ENCODE peak calls at places on chromosomes 16 and 17, in six cellular contexts. One of them, this sample, is unnamed.

GRCh38 chr17:15351925-15352324 is 10.5 kb upstream of the TEKT3 start:
- DNase-seq in gastrocnemius medialis: peak
- DNase-seq in RWPE2: no peak
- DNase-seq in tibial nerve: peak
- DNase-seq in body of pancreas: peak
- DNase-seq in neural progenitor cell: no peak
- DNase-seq in this sample: peak

GRCh38 chr16:71627631-71628236 is 1.8 kb downstream of the MARVELD3 start:
- DNase-seq in gastrocnemius medialis: no peak
- DNase-seq in RWPE2: no peak
- DNase-seq in tibial nerve: no peak
- DNase-seq in body of pancreas: peak
- DNase-seq in neural progenitor cell: peak
- DNase-seq in this sample: peak

GRCh38 chr17:65171753-65172152 is 34.6 kb downstream of the RGS9 start:
- DNase-seq in gastrocnemius medialis: no peak
- DNase-seq in RWPE2: no peak
- DNase-seq in tibial nerve: no peak
- DNase-seq in body of pancreas: no peak
- DNase-seq in neural progenitor cell: no peak
- DNase-seq in this sample: no peak

GRCh38 chr17:59848778-59849177 is 44.0 kb downstream of the TUBD1 start:
- DNase-seq in gastrocnemius medialis: peak
- DNase-seq in RWPE2: peak
- DNase-seq in tibial nerve: peak
- DNase-seq in body of pancreas: peak
- DNase-seq in neural progenitor cell: no peak
- DNase-seq in this sample: peak

GRCh38 chr17:74037320-74037719 is 166.2 kb upstream of the RPL38 start:
- DNase-seq in gastrocnemius medialis: no peak
- DNase-seq in RWPE2: no peak
- DNase-seq in tibial nerve: no peak
- DNase-seq in body of pancreas: no peak
- DNase-seq in neural progenitor cell: peak
- DNase-seq in this sample: no peak

GRCh38 chr17:53919356-53919755 is 96.6 kb downstream of the KIF2B start:
- DNase-seq in gastrocnemius medialis: no peak
- DNase-seq in RWPE2: no peak
- DNase-seq in tibial nerve: no peak
- DNase-seq in body of pancreas: no peak
- DNase-seq in neural progenitor cell: no peak
- DNase-seq in this sample: no peak

GRCh38 chr16:54430491-54431030 is 144.0 kb upstream of the IRX3 start:
- DNase-seq in gastrocnemius medialis: no peak
- DNase-seq in RWPE2: no peak
- DNase-seq in tibial nerve: no peak
- DNase-seq in body of pancreas: no peak
- DNase-seq in neural progenitor cell: peak
- DNase-seq in this sample: no peak

GRCh38 chr16:65570261-65570660 is 448.4 kb upstream of the CDH11 start:
- DNase-seq in gastrocnemius medialis: no peak
- DNase-seq in RWPE2: no peak
- DNase-seq in tibial nerve: no peak
- DNase-seq in body of pancreas: no peak
- DNase-seq in neural progenitor cell: no peak
- DNase-seq in this sample: no peak

GRCh38 chr16:85715169-85716015 is 26.6 kb upstream of the GINS2 start:
- DNase-seq in gastrocnemius medialis: no peak
- DNase-seq in RWPE2: peak
- DNase-seq in tibial nerve: no peak
- DNase-seq in body of pancreas: no peak
- DNase-seq in neural progenitor cell: peak
- DNase-seq in this sample: no peak

GRCh38 chr17:38851434-38851833 is 2.1 kb downstream of the RPL23 start:
- DNase-seq in gastrocnemius medialis: no peak
- DNase-seq in RWPE2: no peak
- DNase-seq in tibial nerve: no peak
- DNase-seq in body of pancreas: no peak
- DNase-seq in neural progenitor cell: no peak
- DNase-seq in this sample: no peak

GRCh38 chr17:75518201-75518600 is 1.9 kb downstream of the TSEN54 start:
- DNase-seq in gastrocnemius medialis: no peak
- DNase-seq in RWPE2: no peak
- DNase-seq in tibial nerve: no peak
- DNase-seq in body of pancreas: no peak
- DNase-seq in neural progenitor cell: no peak
- DNase-seq in this sample: no peak

GRCh38 chr17:51487947-51488346 is 227.6 kb downstream of the UTP18 start:
- DNase-seq in gastrocnemius medialis: no peak
- DNase-seq in RWPE2: no peak
- DNase-seq in tibial nerve: no peak
- DNase-seq in body of pancreas: no peak
- DNase-seq in neural progenitor cell: peak
- DNase-seq in this sample: no peak

GRCh38 chr17:78144146-78144719 is 2.0 kb upstream of the C17orf99 start:
- DNase-seq in gastrocnemius medialis: peak
- DNase-seq in RWPE2: peak
- DNase-seq in tibial nerve: peak
- DNase-seq in body of pancreas: peak
- DNase-seq in neural progenitor cell: no peak
- DNase-seq in this sample: peak

GRCh38 chr16:11010576-11011221 is 66.3 kb downstream of the CLEC16A start:
- DNase-seq in gastrocnemius medialis: peak
- DNase-seq in RWPE2: no peak
- DNase-seq in tibial nerve: peak
- DNase-seq in body of pancreas: peak
- DNase-seq in neural progenitor cell: no peak
- DNase-seq in this sample: no peak

GRCh38 chr17:2400474-2400866 is 390 bp downstream of the MNT start:
- DNase-seq in gastrocnemius medialis: no peak
- DNase-seq in RWPE2: no peak
- DNase-seq in tibial nerve: no peak
- DNase-seq in body of pancreas: peak
- DNase-seq in neural progenitor cell: peak
- DNase-seq in this sample: peak

GRCh38 chr17:46020998-46021397 is 21.9 kb downstream of the STH start:
- DNase-seq in gastrocnemius medialis: no peak
- DNase-seq in RWPE2: no peak
- DNase-seq in tibial nerve: no peak
- DNase-seq in body of pancreas: no peak
- DNase-seq in neural progenitor cell: no peak
- DNase-seq in this sample: no peak

GRCh38 chr17:57945999-57946797 is 9.0 kb downstream of the CUEDC1 start:
- DNase-seq in gastrocnemius medialis: no peak
- DNase-seq in RWPE2: no peak
- DNase-seq in tibial nerve: no peak
- DNase-seq in body of pancreas: no peak
- DNase-seq in neural progenitor cell: no peak
- DNase-seq in this sample: no peak

GRCh38 chr17:16419929-16420271 is 4.5 kb downstream of the TRPV2 start:
- DNase-seq in gastrocnemius medialis: no peak
- DNase-seq in RWPE2: no peak
- DNase-seq in tibial nerve: no peak
- DNase-seq in body of pancreas: no peak
- DNase-seq in neural progenitor cell: no peak
- DNase-seq in this sample: no peak

GRCh38 chr16:64830653-64831052 is 291.2 kb downstream of the CDH11 start:
- DNase-seq in gastrocnemius medialis: no peak
- DNase-seq in RWPE2: no peak
- DNase-seq in tibial nerve: no peak
- DNase-seq in body of pancreas: no peak
- DNase-seq in neural progenitor cell: no peak
- DNase-seq in this sample: no peak

GRCh38 chr16:68275611-68276191 is 11.4 kb downstream of the SLC7A6 start:
- DNase-seq in gastrocnemius medialis: no peak
- DNase-seq in RWPE2: no peak
- DNase-seq in tibial nerve: no peak
- DNase-seq in body of pancreas: no peak
- DNase-seq in neural progenitor cell: no peak
- DNase-seq in this sample: no peak

GRCh38 chr16:68972720-68973119 is 129.4 kb downstream of the TANGO6 start:
- DNase-seq in gastrocnemius medialis: no peak
- DNase-seq in RWPE2: no peak
- DNase-seq in tibial nerve: no peak
- DNase-seq in body of pancreas: no peak
- DNase-seq in neural progenitor cell: peak
- DNase-seq in this sample: no peak

GRCh38 chr17:36728030-36728991 is 126.9 kb downstream of the MRM1 start:
- DNase-seq in gastrocnemius medialis: no peak
- DNase-seq in RWPE2: no peak
- DNase-seq in tibial nerve: no peak
- DNase-seq in body of pancreas: no peak
- DNase-seq in neural progenitor cell: no peak
- DNase-seq in this sample: no peak

GRCh38 chr17:36667922-36668321 is 66.5 kb downstream of the MRM1 start:
- DNase-seq in gastrocnemius medialis: no peak
- DNase-seq in RWPE2: no peak
- DNase-seq in tibial nerve: no peak
- DNase-seq in body of pancreas: no peak
- DNase-seq in neural progenitor cell: no peak
- DNase-seq in this sample: no peak

GRCh38 chr17:16189791-16190348 is 25.5 kb downstream of the NCOR1 start:
- DNase-seq in gastrocnemius medialis: no peak
- DNase-seq in RWPE2: no peak
- DNase-seq in tibial nerve: no peak
- DNase-seq in body of pancreas: no peak
- DNase-seq in neural progenitor cell: no peak
- DNase-seq in this sample: no peak

GRCh38 chr17:64920026-64920418 is 744 bp upstream of the LRRC37A3 start:
- DNase-seq in gastrocnemius medialis: no peak
- DNase-seq in RWPE2: no peak
- DNase-seq in tibial nerve: no peak
- DNase-seq in body of pancreas: no peak
- DNase-seq in neural progenitor cell: peak
- DNase-seq in this sample: peak

GRCh38 chr16:54846761-54847160 is 83.9 kb upstream of the IRX5 start:
- DNase-seq in gastrocnemius medialis: no peak
- DNase-seq in RWPE2: peak
- DNase-seq in tibial nerve: no peak
- DNase-seq in body of pancreas: peak
- DNase-seq in neural progenitor cell: no peak
- DNase-seq in this sample: no peak

GRCh38 chr16:72066747-72067146 is 3.7 kb downstream of the HPR start:
- DNase-seq in gastrocnemius medialis: no peak
- DNase-seq in RWPE2: no peak
- DNase-seq in tibial nerve: no peak
- DNase-seq in body of pancreas: peak
- DNase-seq in neural progenitor cell: peak
- DNase-seq in this sample: no peak

GRCh38 chr16:23025692-23026305 is 123.5 kb downstream of the USP31 start:
- DNase-seq in gastrocnemius medialis: no peak
- DNase-seq in RWPE2: no peak
- DNase-seq in tibial nerve: no peak
- DNase-seq in body of pancreas: no peak
- DNase-seq in neural progenitor cell: no peak
- DNase-seq in this sample: no peak

GRCh38 chr16:73747328-73747727 is 549.3 kb upstream of the PSMD7 start:
- DNase-seq in gastrocnemius medialis: no peak
- DNase-seq in RWPE2: no peak
- DNase-seq in tibial nerve: no peak
- DNase-seq in body of pancreas: no peak
- DNase-seq in neural progenitor cell: no peak
- DNase-seq in this sample: no peak

DNA sequence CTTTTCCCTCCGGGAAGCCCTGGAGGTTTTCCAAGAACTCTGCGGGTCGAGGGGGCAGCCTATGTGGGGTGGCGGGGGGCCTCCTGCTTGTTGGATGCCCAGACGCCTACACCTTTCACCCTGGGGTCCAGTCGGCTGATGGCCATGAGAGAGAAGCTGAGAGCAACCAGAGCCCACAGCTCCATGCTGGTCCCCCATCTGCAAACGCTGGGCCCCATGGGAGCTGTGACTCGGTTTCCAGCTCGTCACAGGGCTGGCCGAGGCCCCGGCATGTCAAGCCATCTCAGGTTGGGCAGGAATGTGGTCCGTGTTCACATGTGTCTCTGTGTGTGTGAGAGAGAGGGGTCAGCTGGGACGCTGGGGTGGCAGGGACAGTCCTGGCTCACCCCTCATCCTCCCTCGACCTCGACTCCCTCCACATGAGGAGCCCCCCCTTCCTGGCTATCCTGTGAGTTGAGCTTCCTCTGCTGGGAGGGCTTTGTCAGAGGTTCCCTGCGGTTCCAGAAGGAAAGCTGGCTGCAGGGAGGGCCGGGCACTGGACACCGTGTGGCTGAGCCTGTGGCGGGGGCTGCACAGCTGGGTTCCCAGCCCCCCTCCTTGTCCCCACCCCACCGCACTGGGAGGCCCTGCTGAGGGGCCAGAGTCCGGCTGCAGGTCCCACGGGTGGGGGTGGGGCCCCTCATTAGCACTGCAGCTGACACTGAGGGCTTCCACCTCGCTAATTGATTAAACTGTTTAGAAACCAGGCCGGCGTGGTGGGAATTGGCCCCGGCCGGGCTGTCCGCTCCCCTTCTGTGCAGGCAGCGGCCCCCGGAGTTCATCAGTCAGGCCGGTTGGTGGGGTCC is 19.1 kb downstream of the METRNL start:
- DNase-seq in gastrocnemius medialis: no peak
- DNase-seq in RWPE2: no peak
- DNase-seq in tibial nerve: no peak
- DNase-seq in body of pancreas: no peak
- DNase-seq in neural progenitor cell: peak
- DNase-seq in this sample: no peak
- H3K27ac ChIP-seq in gastrocnemius medialis: no peak
- H3K27ac ChIP-seq in RWPE2: no peak
- H3K27ac ChIP-seq in tibial nerve: peak
- H3K27ac ChIP-seq in body of pancreas: peak
- H3K27ac ChIP-seq in neural progenitor cell: no peak
- H3K27ac ChIP-seq in this sample: no peak

GRCh38 chr16:48562475-48562874 is 47.5 kb downstream of the N4BP1 start:
- DNase-seq in gastrocnemius medialis: no peak
- DNase-seq in RWPE2: no peak
- DNase-seq in tibial nerve: no peak
- DNase-seq in body of pancreas: no peak
- DNase-seq in neural progenitor cell: no peak
- DNase-seq in this sample: no peak
- H3K27ac ChIP-seq in gastrocnemius medialis: no peak
- H3K27ac ChIP-seq in RWPE2: no peak
- H3K27ac ChIP-seq in tibial nerve: no peak
- H3K27ac ChIP-seq in body of pancreas: no peak
- H3K27ac ChIP-seq in neural progenitor cell: peak
- H3K27ac ChIP-seq in this sample: no peak

GRCh38 chr16:12025472-12025871 is 48.9 kb downstream of the SNX29 start:
- DNase-seq in gastrocnemius medialis: no peak
- DNase-seq in RWPE2: no peak
- DNase-seq in tibial nerve: no peak
- DNase-seq in body of pancreas: no peak
- DNase-seq in neural progenitor cell: no peak
- DNase-seq in this sample: no peak
- H3K27ac ChIP-seq in gastrocnemius medialis: no peak
- H3K27ac ChIP-seq in RWPE2: no peak
- H3K27ac ChIP-seq in tibial nerve: no peak
- H3K27ac ChIP-seq in body of pancreas: no peak
- H3K27ac ChIP-seq in neural progenitor cell: no peak
- H3K27ac ChIP-seq in this sample: no peak

DNA sequence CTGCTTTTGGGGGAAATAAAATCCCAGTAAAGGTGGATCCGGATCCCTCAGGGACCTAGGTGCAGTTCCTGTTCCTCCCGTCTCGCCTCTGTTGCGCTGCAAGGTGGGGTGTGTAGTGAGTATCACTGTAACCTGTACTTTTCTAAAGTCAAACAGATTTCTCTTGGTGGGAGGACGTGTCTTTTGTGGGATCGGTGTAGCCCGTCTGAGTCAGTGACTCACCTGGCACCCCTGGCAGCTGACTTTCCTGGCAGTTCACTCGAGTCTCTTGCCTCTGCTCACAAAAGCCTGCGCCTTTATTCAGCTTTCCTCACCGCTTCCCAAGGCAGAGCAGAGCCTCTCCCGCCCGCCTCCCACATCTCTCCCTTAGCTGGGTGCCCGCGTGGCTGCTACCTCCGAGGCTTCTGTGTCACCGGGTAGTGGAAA is 85.7 kb downstream of the CMIP start:
- DNase-seq in gastrocnemius medialis: no peak
- DNase-seq in RWPE2: peak
- DNase-seq in tibial nerve: no peak
- DNase-seq in body of pancreas: no peak
- DNase-seq in neural progenitor cell: no peak
- DNase-seq in this sample: no peak
- H3K27ac ChIP-seq in gastrocnemius medialis: no peak
- H3K27ac ChIP-seq in RWPE2: peak
- H3K27ac ChIP-seq in tibial nerve: no peak
- H3K27ac ChIP-seq in body of pancreas: no peak
- H3K27ac ChIP-seq in neural progenitor cell: no peak
- H3K27ac ChIP-seq in this sample: no peak

This sample was measured in colonic mucosa.